ENCODE peak calls at places on chromosomes 4 and X, in eight cellular contexts. W is thyroid gland, V is upper lobe of left lung, Y is NB4, T is heart left ventricle, P is right lobe of liver, R is suprapubic skin, Z is HCT116. J is an unnamed sample.

GRCh38 chr4:146525754-146526153 is 4.0 kb upstream of the SLC10A7 start:
- DNase-seq in W (no peak), V (no peak), Y (no peak), T (no peak), P (no peak), R (no peak), Z (no peak), J (no peak)

GRCh38 chrX:8639949-8640348 is 92.0 kb downstream of the ANOS1 start:
- DNase-seq in W (no peak), V (no peak), Y (no peak), T (no peak), P (no peak), R (no peak), Z (no peak), J (no peak)

GRCh38 chr4:164768516-164768915 is 14.6 kb downstream of the SMIM31 start:
- DNase-seq in W (no peak), V (no peak), Y (peak), T (no peak), P (no peak), R (no peak), Z (peak), J (no peak)

GRCh38 chr4:113447695-113448265 is 313.8 kb downstream of the CAMK2D start:
- DNase-seq in W (no peak), V (no peak), Y (no peak), T (peak), P (no peak), R (no peak), Z (no peak), J (no peak)

GRCh38 chr4:97072666-97073065 is 1070.6 kb downstream of the STPG2 start:
- DNase-seq in W (no peak), V (no peak), Y (no peak), T (no peak), P (no peak), R (no peak), Z (no peak), J (no peak)

GRCh38 chrX:129123795-129124194 is 399.5 kb downstream of the SMARCA1 start:
- DNase-seq in W (no peak), V (no peak), Y (no peak), T (no peak), P (no peak), R (no peak), Z (no peak), J (no peak)

GRCh38 chrX:37627602-37628001 is 56.1 kb downstream of the LANCL3 start:
- DNase-seq in W (no peak), V (no peak), Y (no peak), T (no peak), P (peak), R (no peak), Z (no peak), J (no peak)

GRCh38 chr4:186557486-186557885 is 2.1 kb upstream of the MTNR1A start:
- DNase-seq in W (no peak), V (no peak), Y (peak), T (no peak), P (no peak), R (no peak), Z (no peak), J (no peak)

GRCh38 chr4:185165605-185166063 is 22.6 kb downstream of the SLC25A4 start:
- DNase-seq in W (no peak), V (no peak), Y (peak), T (no peak), P (no peak), R (no peak), Z (no peak), J (no peak)

GRCh38 chrX:69959712-69960111 is 90.0 kb downstream of the AWAT2 start:
- DNase-seq in W (no peak), V (no peak), Y (no peak), T (no peak), P (no peak), R (no peak), Z (no peak), J (no peak)

GRCh38 chrX:109990582-109991276 is 12.2 kb upstream of the TMEM164 start:
- DNase-seq in W (no peak), V (no peak), Y (no peak), T (no peak), P (no peak), R (no peak), Z (no peak), J (no peak)

GRCh38 chr4:134018845-134019244 is 182.7 kb downstream of the PABPC4L start:
- DNase-seq in W (no peak), V (no peak), Y (no peak), T (no peak), P (no peak), R (no peak), Z (no peak), J (no peak)

GRCh38 chr4:155009288-155009687 is 199.1 kb upstream of the NPY2R start:
- DNase-seq in W (no peak), V (no peak), Y (no peak), T (no peak), P (no peak), R (no peak), Z (no peak), J (no peak)

GRCh38 chr4:121800638-121800960 is 524 bp upstream of the EXOSC9 start:
- DNase-seq in W (no peak), V (no peak), Y (no peak), T (no peak), P (no peak), R (no peak), Z (no peak), J (no peak)

GRCh38 chrX:70025464-70025863 is 24.3 kb downstream of the AWAT2 start:
- DNase-seq in W (no peak), V (no peak), Y (no peak), T (no peak), P (no peak), R (no peak), Z (no peak), J (no peak)

GRCh38 chr4:41209187-41209586 is 5.2 kb downstream of the APBB2 start:
- DNase-seq in W (peak), V (no peak), Y (no peak), T (peak), P (peak), R (no peak), Z (no peak), J (peak)

GRCh38 chr4:101782546-101782945 is 8.0 kb upstream of the BANK1 start:
- DNase-seq in W (no peak), V (no peak), Y (no peak), T (no peak), P (no peak), R (no peak), Z (no peak), J (no peak)

GRCh38 chr4:70190579-70190978 is 4.9 kb upstream of the ODAM start:
- DNase-seq in W (no peak), V (no peak), Y (no peak), T (no peak), P (no peak), R (no peak), Z (no peak), J (no peak)

GRCh38 chrX:67546496-67547423 is 2.9 kb downstream of the AR start:
- DNase-seq in W (peak), V (no peak), Y (no peak), T (peak), P (peak), R (no peak), Z (no peak), J (no peak)

GRCh38 chr4:70705146-70705855 is 16.5 kb upstream of the RUFY3 start:
- DNase-seq in W (peak), V (peak), Y (peak), T (peak), P (peak), R (peak), Z (no peak), J (peak)

GRCh38 chr4:83255584-83255983 is 29.0 kb downstream of the COQ2 start:
- DNase-seq in W (no peak), V (no peak), Y (no peak), T (no peak), P (no peak), R (no peak), Z (peak), J (no peak)

GRCh38 chr4:32624943-32625603 is 1904.9 kb downstream of the PCDH7 start:
- DNase-seq in W (no peak), V (no peak), Y (no peak), T (no peak), P (no peak), R (no peak), Z (no peak), J (no peak)

GRCh38 chrX:45771114-45771513 is 570.4 kb upstream of the DIPK2B start:
- DNase-seq in W (no peak), V (no peak), Y (peak), T (no peak), P (no peak), R (no peak), Z (peak), J (peak)

GRCh38 chr4:102230194-102230593 is 115.1 kb downstream of the SLC39A8 start:
- DNase-seq in W (no peak), V (no peak), Y (no peak), T (no peak), P (no peak), R (no peak), Z (no peak), J (no peak)

GRCh38 chrX:2325076-2325784 is 175.5 kb downstream of the DHRSX start:
- DNase-seq in W (peak), V (no peak), Y (no peak), T (peak), P (peak), R (no peak), Z (no peak), J (no peak)

GRCh38 chr4:173001571-173001970 is 167.0 kb upstream of the GALNT7 start:
- DNase-seq in W (no peak), V (no peak), Y (no peak), T (no peak), P (no peak), R (no peak), Z (no peak), J (no peak)

GRCh38 chr4:109676886-109677285 is 26.4 kb downstream of the CASP6 start:
- DNase-seq in W (no peak), V (no peak), Y (no peak), T (no peak), P (no peak), R (no peak), Z (no peak), J (no peak)

GRCh38 chr4:118265312-118266144 is 87.3 kb downstream of the PRSS12 start:
- DNase-seq in W (peak), V (peak), Y (no peak), T (no peak), P (peak), R (no peak), Z (no peak), J (no peak)

GRCh38 chr4:127832585-127832984 is 48.1 kb upstream of the PLK4 start:
- DNase-seq in W (no peak), V (no peak), Y (peak), T (no peak), P (no peak), R (no peak), Z (no peak), J (no peak)

GRCh38 chrX:136779346-136779781 is 1.4 kb downstream of the ARHGEF6 start:
- DNase-seq in W (no peak), V (no peak), Y (peak), T (no peak), P (no peak), R (no peak), Z (no peak), J (no peak)

GRCh38 chr4:2303686-2304320 is 41.9 kb upstream of the MXD4 start:
- DNase-seq in W (peak), V (peak), Y (no peak), T (no peak), P (no peak), R (peak), Z (no peak), J (no peak)

GRCh38 chr4:16573744-16574143 is 324.7 kb downstream of the LDB2 start:
- DNase-seq in W (peak), V (no peak), Y (no peak), T (peak), P (no peak), R (no peak), Z (no peak), J (no peak)

DNA sequence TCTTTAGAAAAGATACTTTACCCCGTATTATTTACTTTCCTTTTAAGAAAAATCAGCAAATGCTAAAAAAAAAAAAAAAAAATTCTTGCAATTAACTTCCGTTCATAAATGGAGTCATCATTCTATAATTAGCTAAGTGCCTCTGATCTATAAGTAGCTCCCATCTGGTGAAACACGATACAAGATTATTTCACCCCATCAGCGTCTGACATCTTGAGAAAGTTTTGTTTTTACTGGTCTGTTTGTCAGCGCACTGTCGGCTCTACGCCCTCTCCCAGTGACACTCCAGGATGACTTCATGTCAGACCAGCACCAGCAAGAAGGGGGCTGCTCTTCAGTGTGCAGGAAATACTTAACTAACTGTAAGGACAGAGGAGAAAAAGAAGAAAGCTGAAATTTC is 108.3 kb downstream of the AFAP1 start:
- DNase-seq in W (no peak), V (no peak), Y (no peak), T (peak), P (no peak), R (no peak), Z (no peak), J (no peak)
- TF ChIP-seq POLR2A in W (no peak), V (no peak), Y (no peak), T (no peak), P (no peak), R (no peak), Z (no peak), J (no peak)

GRCh38 chr4:52945982-52946381 is 83.9 kb downstream of the RASL11B start:
- DNase-seq in W (no peak), V (no peak), Y (no peak), T (no peak), P (no peak), R (no peak), Z (no peak), J (no peak)

GRCh38 chr4:52943644-52944043 is 81.5 kb downstream of the RASL11B start:
- DNase-seq in W (no peak), V (no peak), Y (no peak), T (no peak), P (no peak), R (no peak), Z (no peak), J (no peak)

GRCh38 chr4:52941450-52941849 is 79.3 kb downstream of the RASL11B start:
- DNase-seq in W (no peak), V (no peak), Y (no peak), T (no peak), P (no peak), R (no peak), Z (no peak), J (no peak)

GRCh38 chr4:52945499-52945898 is 83.4 kb downstream of the RASL11B start:
- DNase-seq in W (no peak), V (no peak), Y (no peak), T (no peak), P (no peak), R (no peak), Z (no peak), J (no peak)

DNA sequence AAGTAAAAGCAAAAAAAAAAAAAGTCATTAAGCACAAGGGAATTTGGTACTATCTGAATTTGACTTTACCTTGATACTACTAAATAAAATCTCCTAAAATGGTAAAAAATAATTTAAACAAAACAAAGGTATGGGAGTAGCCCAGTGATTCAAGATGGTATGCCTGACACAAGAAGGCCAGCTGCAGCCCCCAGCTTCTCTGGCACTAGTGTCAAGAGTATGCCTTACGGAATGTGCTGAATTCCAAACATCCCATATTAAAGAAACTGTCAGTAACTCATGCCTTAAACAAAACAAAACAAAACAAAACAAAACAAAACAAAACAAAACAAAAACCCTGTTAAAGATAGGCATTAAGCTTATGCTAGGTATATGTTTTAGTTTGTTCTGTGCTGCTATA is 80.8 kb downstream of the RASL11B start:
- DNase-seq in W (no peak), V (no peak), Y (no peak), T (no peak), P (no peak), R (no peak), Z (no peak), J (no peak)
- TF ChIP-seq POLR2A in W (no peak), V (no peak), Y (no peak), T (no peak), P (no peak), R (no peak), Z (no peak), J (no peak)

GRCh38 chr4:53591372-53591892 is at the start of gene LNX1:
- DNase-seq in W (peak), V (peak), Y (peak), T (no peak), P (peak), R (peak), Z (peak), J (peak)
- TF ChIP-seq POLR2A in W (peak), V (no peak), Y (no peak), T (no peak), P (peak), R (no peak), Z (no peak), J (peak)

DNA sequence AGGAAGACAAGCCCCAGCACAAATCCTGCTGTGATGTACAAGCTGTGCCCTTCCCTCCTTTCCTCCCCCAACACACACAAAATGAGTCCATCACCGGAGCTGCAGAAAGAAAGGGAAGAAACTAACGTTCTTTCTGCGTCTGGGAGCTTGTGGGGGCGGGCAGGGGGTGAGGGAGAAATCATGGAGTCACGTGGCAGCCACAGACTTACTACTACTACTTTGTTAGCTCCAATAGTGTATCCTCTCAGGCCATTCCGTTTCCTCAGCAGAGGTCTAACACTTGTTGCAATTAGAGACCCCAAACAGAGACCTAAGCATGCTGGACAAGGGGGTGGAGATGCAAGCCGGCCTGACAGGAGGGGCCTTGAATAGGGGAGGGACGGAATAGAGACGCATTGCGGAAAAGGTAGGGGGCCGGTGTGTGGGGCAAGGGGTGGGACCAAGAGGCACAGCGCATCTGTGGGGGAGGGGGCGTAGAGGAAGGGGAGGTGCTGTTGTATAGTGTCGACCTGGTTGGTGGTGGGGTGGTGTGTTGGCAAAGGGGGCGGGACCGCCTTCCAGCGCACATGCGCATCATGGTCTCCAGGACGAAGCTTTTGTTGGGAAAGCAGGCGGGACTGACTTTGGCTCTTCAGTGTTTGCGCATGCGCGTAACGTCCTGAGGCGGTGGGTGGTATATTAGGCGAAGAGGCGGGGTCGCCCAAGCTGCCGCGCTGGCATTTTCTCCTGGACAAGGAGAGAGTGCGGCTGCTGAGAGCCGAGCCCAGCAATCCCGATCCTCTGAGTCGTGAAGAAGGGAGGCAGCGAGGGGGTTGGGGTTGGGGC is at the start of gene MAGED1:
- DNase-seq in W (peak), V (peak), Y (peak), T (peak), P (peak), R (peak), Z (no peak), J (peak)
- TF ChIP-seq POLR2A in W (peak), V (no peak), Y (no peak), T (no peak), P (peak), R (no peak), Z (no peak), J (no peak)

GRCh38 chrX:84501798-84502628 is at the start of gene HDX:
- DNase-seq in W (peak), V (peak), Y (no peak), T (peak), P (peak), R (peak), Z (no peak), J (peak)
- TF ChIP-seq POLR2A in W (no peak), V (no peak), Y (no peak), T (no peak), P (peak), R (no peak), Z (no peak), J (no peak)

DNA sequence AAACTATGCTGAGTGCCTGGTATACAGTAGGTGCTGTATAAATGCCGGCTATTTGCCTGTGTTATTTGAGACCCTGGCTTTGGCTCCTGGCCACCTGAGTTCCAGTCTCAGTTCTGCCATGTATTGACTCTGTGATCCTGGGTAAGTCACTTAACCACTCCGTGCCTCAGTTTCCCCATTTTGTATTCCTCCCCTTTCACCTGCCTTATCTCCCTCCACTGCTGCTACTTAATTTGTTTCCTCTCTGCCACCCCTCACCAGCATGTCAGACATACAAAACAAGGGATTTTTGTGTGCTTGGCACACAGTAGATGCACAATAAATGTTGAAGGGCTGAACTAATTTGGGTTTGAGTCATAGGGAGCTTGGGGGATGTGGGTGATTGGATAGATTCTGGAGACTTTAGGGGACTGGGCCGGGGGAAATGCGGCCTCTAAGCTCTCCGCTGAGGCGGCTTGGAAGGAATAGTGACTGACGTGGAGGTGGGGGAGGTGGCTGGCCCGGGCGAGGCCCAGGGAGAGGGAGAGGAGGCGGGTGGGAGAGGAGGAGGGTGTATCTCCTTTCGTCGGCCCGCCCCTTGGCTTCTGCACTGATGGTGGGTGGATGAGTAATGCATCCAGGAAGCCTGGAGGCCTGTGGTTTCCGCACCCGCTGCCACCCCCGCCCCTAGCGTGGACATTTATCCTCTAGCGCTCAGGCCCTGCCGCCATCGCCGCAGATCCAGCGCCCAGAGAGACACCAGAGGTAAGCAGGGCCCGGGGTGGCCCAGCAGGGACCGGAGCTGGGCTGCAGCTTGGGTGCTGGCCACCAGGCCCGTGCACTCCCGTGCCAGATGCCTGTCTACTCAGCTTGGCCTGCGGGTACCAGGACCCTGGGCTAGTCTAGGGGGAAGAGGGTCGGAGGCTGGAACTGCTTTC is at the start of gene TIMP1:
- DNase-seq in W (peak), V (peak), Y (peak), T (peak), P (peak), R (peak), Z (peak), J (peak)
- TF ChIP-seq POLR2A in W (no peak), V (no peak), Y (peak), T (no peak), P (peak), R (peak), Z (peak), J (no peak)